ENCODE peak calls at places on chromosomes 4 and X, in ten cellular contexts. K, I, L, O, F, S, Z, D, H and C are unnamed samples.

GRCh38 chr4:28225005-28225404 is 1364.4 kb downstream of the STIM2 start:
- DNase-seq in Z (no peak), I (no peak), O (no peak), H (no peak), D (no peak), F (no peak), S (no peak), L (peak; percentile 8), K (no peak), C (no peak)

GRCh38 chr4:108492816-108493595 is 127.4 kb upstream of the RPL34 start:
- DNase-seq in Z (no peak), K (peak; percentile 48), S (peak; percentile 12), H (no peak), I (peak; percentile 79), F (no peak), O (no peak), D (peak; percentile 19), L (peak; percentile 21), C (no peak)

GRCh38 chr4:17762705-17763104 is 18.7 kb downstream of the FAM184B start:
- DNase-seq in L (no peak), O (no peak), I (no peak), Z (no peak), D (no peak), H (no peak), K (no peak), S (peak; percentile 37), F (peak; percentile 32), C (no peak)

GRCh38 chr4:120850048-120850599 is 72.4 kb downstream of the PRDM5 start:
- DNase-seq in I (no peak), O (no peak), H (no peak), Z (no peak), D (no peak), S (no peak), L (no peak), K (no peak), F (no peak), C (no peak)

GRCh38 chrX:26387906-26388305 is 171.9 kb downstream of the MAGEB5 start:
- DNase-seq in D (no peak), L (no peak), K (no peak), F (no peak), Z (no peak), I (no peak), S (no peak), H (no peak), O (no peak), C (no peak)

GRCh38 chr4:147480502-147480890 is 401 bp upstream of the EDNRA start:
- DNase-seq in Z (no peak), D (no peak), S (no peak), O (no peak), I (peak; percentile 47), H (no peak), L (no peak), F (no peak), K (no peak), C (no peak)

GRCh38 chrX:9890541-9891200 is 76.5 kb upstream of the CLDN34 start:
- DNase-seq in S (no peak), H (no peak), F (no peak), Z (no peak), O (no peak), D (no peak), K (no peak), L (no peak), I (no peak), C (no peak)

GRCh38 chrX:69501433-69501832 is 2.7 kb upstream of the NALF2 start:
- DNase-seq in O (no peak), Z (no peak), F (no peak), I (peak; percentile 65), L (peak; percentile 48), K (no peak), D (no peak), H (no peak), S (peak; percentile 17), C (no peak)

GRCh38 chr4:65918217-65918616 is 247.9 kb upstream of the EPHA5 start:
- DNase-seq in I (no peak), K (no peak), S (no peak), H (no peak), Z (no peak), D (no peak), F (no peak), O (no peak), L (no peak), C (no peak)

GRCh38 chrX:44447214-44447613 is 95.4 kb downstream of the FUNDC1 start:
- DNase-seq in I (no peak), L (no peak), H (no peak), O (no peak), D (no peak), Z (no peak), K (no peak), F (no peak), S (no peak), C (no peak)
- TF ChIP-seq POLR2AphosphoS5 in I (no peak), L (no peak), H (no peak), O (no peak), D (no peak), Z (no peak), K (no peak), F (no peak), S (no peak), C (no peak)

DNA sequence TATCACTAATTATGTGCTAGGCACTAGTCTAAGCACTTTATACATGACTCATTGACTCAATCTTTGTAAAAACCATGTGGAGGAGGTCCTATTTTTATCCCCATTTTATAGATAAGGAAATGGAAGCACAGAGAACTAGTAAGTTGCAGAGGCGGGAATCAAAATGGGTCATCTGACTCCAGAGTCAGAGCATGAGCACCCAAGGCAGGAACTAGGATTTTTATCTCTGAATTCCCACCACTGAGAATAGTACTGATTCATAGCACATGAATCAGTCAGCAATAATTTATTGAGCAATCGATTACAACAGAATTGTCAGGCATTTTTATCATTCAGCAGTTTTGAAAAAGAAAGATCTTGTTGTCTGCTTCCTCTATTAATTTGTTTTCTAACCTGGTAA is 19.3 kb downstream of the SCARB2 start:
- DNase-seq in H (no peak), S (peak; percentile 17), K (no peak), I (no peak), Z (no peak), O (no peak), L (no peak), D (no peak), F (peak; percentile 68), C (no peak)
- TF ChIP-seq POLR2AphosphoS5 in H (no peak), S (no peak), K (no peak), I (no peak), Z (peak; percentile 49), O (no peak), L (no peak), D (peak; percentile 23), F (no peak), C (peak; percentile 94)

DNA sequence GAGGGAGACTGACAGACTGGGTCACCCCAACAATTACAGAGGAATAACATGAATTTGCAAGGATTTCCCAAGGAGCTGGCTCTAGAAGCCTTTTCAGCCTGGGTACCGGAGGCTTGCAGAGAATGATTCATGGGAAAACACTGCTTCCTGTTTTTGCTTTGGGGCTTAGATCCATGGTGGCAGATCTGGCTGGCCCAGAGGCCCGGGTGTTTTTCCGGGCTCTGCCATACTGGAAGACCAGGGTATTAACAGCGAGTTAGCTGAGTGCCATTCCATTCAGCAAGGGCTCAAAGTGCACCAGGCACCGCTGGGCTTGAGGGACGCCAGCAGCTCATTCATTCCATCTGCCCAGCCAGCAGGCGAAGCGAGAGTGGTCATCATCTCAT is 1.3 kb downstream of the WDR1 start:
- DNase-seq in D (no peak), Z (no peak), S (no peak), O (no peak), I (peak; percentile 38), K (no peak), L (no peak), H (peak; percentile 41), F (peak; percentile 24), C (no peak)
- TF ChIP-seq POLR2AphosphoS5 in D (no peak), Z (no peak), S (no peak), O (peak; percentile 32), I (no peak), K (no peak), L (no peak), H (no peak), F (no peak), C (no peak)

GRCh38 chr4:174406416-174406815 is 115.9 kb downstream of the HPGD start:
- DNase-seq in O (no peak), Z (no peak), S (no peak), F (no peak), I (no peak), K (no peak), L (no peak), H (no peak), D (no peak), C (no peak)
- TF ChIP-seq POLR2AphosphoS5 in O (no peak), Z (no peak), S (no peak), F (no peak), I (no peak), K (no peak), L (no peak), H (no peak), D (no peak), C (no peak)

DNA sequence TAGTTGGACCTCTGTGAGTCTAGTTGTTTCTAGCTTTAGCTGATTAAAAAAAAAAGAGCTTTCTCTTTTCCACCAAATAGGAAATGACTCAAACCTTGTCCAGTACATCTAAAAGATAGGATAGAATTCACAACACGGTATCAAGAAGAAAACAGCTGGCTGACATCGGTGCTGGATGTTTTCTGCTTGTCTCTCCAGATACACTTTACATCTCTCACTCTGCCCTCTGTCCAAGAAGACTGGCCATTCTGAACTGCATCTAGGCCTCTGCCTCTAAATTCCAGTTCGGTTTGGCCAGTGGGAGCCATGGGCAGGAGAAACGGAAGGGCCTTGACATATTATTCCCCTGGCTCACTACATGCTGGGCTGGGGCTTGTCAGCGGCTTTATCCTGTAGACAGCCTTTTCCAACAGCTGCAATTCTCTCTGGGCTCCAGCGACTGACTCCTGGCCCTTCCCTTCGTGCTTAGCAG is 57.3 kb upstream of the SHISA3 start:
- DNase-seq in L (no peak), D (no peak), S (no peak), Z (no peak), I (no peak), F (no peak), K (no peak), O (no peak), H (no peak), C (no peak)
- TF ChIP-seq POLR2AphosphoS5 in L (no peak), D (no peak), S (no peak), Z (no peak), I (no peak), F (no peak), K (no peak), O (no peak), H (no peak), C (no peak)

GRCh38 chr4:38075370-38076152 is 115.4 kb downstream of the PTTG2 start:
- DNase-seq in Z (no peak), I (no peak), H (peak; percentile 91), O (no peak), D (no peak), F (peak; percentile 30), L (no peak), S (no peak), K (no peak), C (no peak)
- TF ChIP-seq POLR2AphosphoS5 in Z (peak; percentile 10), I (no peak), H (peak; percentile 28), O (no peak), D (no peak), F (no peak), L (no peak), S (no peak), K (no peak), C (no peak)